ENCODE peak calls at places on chromosomes 3 and 15, in eight cellular contexts. One of them, this sample, is unnamed.

GRCh38 chr3:136476280-136476679 is 226.1 kb downstream of the PCCB start:
- DNase-seq in uterus: no peak
- DNase-seq in heart left ventricle: no peak
- DNase-seq in progenitor cell of endocrine pancreas: no peak
- DNase-seq in glutamatergic neuron: no peak
- DNase-seq in fibroblast of lung: no peak
- DNase-seq in WTC11: no peak
- DNase-seq in lower leg skin: no peak
- DNase-seq in this sample: no peak

GRCh38 chr3:148884261-148884660 is 19.2 kb downstream of the CPA3 start:
- DNase-seq in progenitor cell of endocrine pancreas: no peak
- DNase-seq in glutamatergic neuron: no peak
- DNase-seq in heart left ventricle: no peak
- DNase-seq in uterus: no peak
- DNase-seq in fibroblast of lung: no peak
- DNase-seq in lower leg skin: no peak
- DNase-seq in WTC11: no peak
- DNase-seq in this sample: no peak

GRCh38 chr3:111715911-111716523 is 120.9 kb upstream of the ZBED2 start:
- DNase-seq in progenitor cell of endocrine pancreas: no peak
- DNase-seq in fibroblast of lung: peak
- DNase-seq in uterus: peak
- DNase-seq in glutamatergic neuron: peak
- DNase-seq in WTC11: peak
- DNase-seq in heart left ventricle: peak
- DNase-seq in lower leg skin: no peak
- DNase-seq in this sample: peak

GRCh38 chr3:124599779-124600693 is 130.2 kb upstream of the UMPS start:
- DNase-seq in glutamatergic neuron: no peak
- DNase-seq in lower leg skin: no peak
- DNase-seq in uterus: no peak
- DNase-seq in fibroblast of lung: peak
- DNase-seq in progenitor cell of endocrine pancreas: no peak
- DNase-seq in heart left ventricle: peak
- DNase-seq in WTC11: no peak
- DNase-seq in this sample: no peak

GRCh38 chr3:108493862-108494261 is 16.5 kb downstream of the MYH15 start:
- DNase-seq in lower leg skin: no peak
- DNase-seq in progenitor cell of endocrine pancreas: no peak
- DNase-seq in heart left ventricle: no peak
- DNase-seq in uterus: no peak
- DNase-seq in WTC11: peak
- DNase-seq in fibroblast of lung: no peak
- DNase-seq in glutamatergic neuron: no peak
- DNase-seq in this sample: no peak

GRCh38 chr3:43203022-43203421 is 83.3 kb upstream of the SNRK start:
- DNase-seq in heart left ventricle: no peak
- DNase-seq in glutamatergic neuron: no peak
- DNase-seq in lower leg skin: no peak
- DNase-seq in WTC11: no peak
- DNase-seq in progenitor cell of endocrine pancreas: no peak
- DNase-seq in uterus: no peak
- DNase-seq in fibroblast of lung: no peak
- DNase-seq in this sample: no peak

GRCh38 chr3:130758624-130759023 is 12.0 kb upstream of the PIK3R4 start:
- DNase-seq in progenitor cell of endocrine pancreas: no peak
- DNase-seq in fibroblast of lung: no peak
- DNase-seq in uterus: no peak
- DNase-seq in WTC11: no peak
- DNase-seq in heart left ventricle: no peak
- DNase-seq in lower leg skin: no peak
- DNase-seq in glutamatergic neuron: no peak
- DNase-seq in this sample: no peak

GRCh38 chr3:188396251-188396650 is 242.3 kb downstream of the LPP start:
- DNase-seq in progenitor cell of endocrine pancreas: no peak
- DNase-seq in uterus: no peak
- DNase-seq in heart left ventricle: no peak
- DNase-seq in lower leg skin: no peak
- DNase-seq in WTC11: no peak
- DNase-seq in glutamatergic neuron: no peak
- DNase-seq in fibroblast of lung: no peak
- DNase-seq in this sample: no peak

GRCh38 chr3:55330355-55330754 is 156.8 kb downstream of the WNT5A start:
- DNase-seq in WTC11: no peak
- DNase-seq in progenitor cell of endocrine pancreas: no peak
- DNase-seq in lower leg skin: no peak
- DNase-seq in uterus: peak
- DNase-seq in heart left ventricle: no peak
- DNase-seq in fibroblast of lung: peak
- DNase-seq in glutamatergic neuron: no peak
- DNase-seq in this sample: no peak

GRCh38 chr15:40844543-40844981 is 714 bp downstream of the SPINT1 start:
- DNase-seq in WTC11: peak
- DNase-seq in heart left ventricle: peak
- DNase-seq in lower leg skin: no peak
- DNase-seq in uterus: no peak
- DNase-seq in progenitor cell of endocrine pancreas: peak
- DNase-seq in fibroblast of lung: peak
- DNase-seq in glutamatergic neuron: peak
- DNase-seq in this sample: no peak

GRCh38 chr15:69719527-69719926 is 266.9 kb downstream of the RPLP1 start:
- DNase-seq in WTC11: no peak
- DNase-seq in heart left ventricle: no peak
- DNase-seq in glutamatergic neuron: no peak
- DNase-seq in fibroblast of lung: peak
- DNase-seq in progenitor cell of endocrine pancreas: no peak
- DNase-seq in lower leg skin: no peak
- DNase-seq in uterus: no peak
- DNase-seq in this sample: no peak

GRCh38 chr3:121942116-121942786 is 48.0 kb downstream of the SLC15A2 start:
- DNase-seq in WTC11: no peak
- DNase-seq in glutamatergic neuron: no peak
- DNase-seq in uterus: no peak
- DNase-seq in lower leg skin: no peak
- DNase-seq in progenitor cell of endocrine pancreas: no peak
- DNase-seq in fibroblast of lung: no peak
- DNase-seq in heart left ventricle: no peak
- DNase-seq in this sample: no peak

GRCh38 chr3:95237783-95238182 is 1174.9 kb downstream of the NSUN3 start:
- DNase-seq in glutamatergic neuron: no peak
- DNase-seq in progenitor cell of endocrine pancreas: no peak
- DNase-seq in WTC11: no peak
- DNase-seq in heart left ventricle: no peak
- DNase-seq in lower leg skin: no peak
- DNase-seq in fibroblast of lung: no peak
- DNase-seq in uterus: no peak
- DNase-seq in this sample: no peak
- TF ChIP-seq CTCF in glutamatergic neuron: no peak
- TF ChIP-seq CTCF in progenitor cell of endocrine pancreas: no peak
- TF ChIP-seq CTCF in WTC11: no peak
- TF ChIP-seq CTCF in heart left ventricle: no peak
- TF ChIP-seq CTCF in lower leg skin: no peak
- TF ChIP-seq CTCF in fibroblast of lung: no peak
- TF ChIP-seq CTCF in uterus: no peak
- TF ChIP-seq CTCF in this sample: no peak

GRCh38 chr3:83048556-83048955 is 1287.1 kb upstream of the GBE1 start:
- DNase-seq in WTC11: no peak
- DNase-seq in glutamatergic neuron: no peak
- DNase-seq in progenitor cell of endocrine pancreas: no peak
- DNase-seq in heart left ventricle: no peak
- DNase-seq in lower leg skin: no peak
- DNase-seq in uterus: no peak
- DNase-seq in fibroblast of lung: no peak
- DNase-seq in this sample: no peak
- TF ChIP-seq CTCF in WTC11: no peak
- TF ChIP-seq CTCF in glutamatergic neuron: no peak
- TF ChIP-seq CTCF in progenitor cell of endocrine pancreas: no peak
- TF ChIP-seq CTCF in heart left ventricle: no peak
- TF ChIP-seq CTCF in lower leg skin: no peak
- TF ChIP-seq CTCF in uterus: no peak
- TF ChIP-seq CTCF in fibroblast of lung: no peak
- TF ChIP-seq CTCF in this sample: no peak

GRCh38 chr3:143707848-143708247 is 140.4 kb downstream of the SLC9A9 start:
- DNase-seq in progenitor cell of endocrine pancreas: no peak
- DNase-seq in fibroblast of lung: peak
- DNase-seq in uterus: no peak
- DNase-seq in lower leg skin: no peak
- DNase-seq in heart left ventricle: no peak
- DNase-seq in WTC11: no peak
- DNase-seq in glutamatergic neuron: no peak
- DNase-seq in this sample: no peak
- TF ChIP-seq CTCF in progenitor cell of endocrine pancreas: no peak
- TF ChIP-seq CTCF in fibroblast of lung: no peak
- TF ChIP-seq CTCF in uterus: no peak
- TF ChIP-seq CTCF in lower leg skin: no peak
- TF ChIP-seq CTCF in heart left ventricle: no peak
- TF ChIP-seq CTCF in WTC11: no peak
- TF ChIP-seq CTCF in glutamatergic neuron: peak
- TF ChIP-seq CTCF in this sample: no peak

GRCh38 chr15:88341653-88342052 is 85.1 kb upstream of the NTRK3 start:
- DNase-seq in heart left ventricle: no peak
- DNase-seq in progenitor cell of endocrine pancreas: no peak
- DNase-seq in lower leg skin: no peak
- DNase-seq in fibroblast of lung: no peak
- DNase-seq in WTC11: no peak
- DNase-seq in glutamatergic neuron: no peak
- DNase-seq in uterus: no peak
- DNase-seq in this sample: no peak

GRCh38 chr15:88334436-88334835 is 77.9 kb upstream of the NTRK3 start:
- DNase-seq in uterus: no peak
- DNase-seq in lower leg skin: no peak
- DNase-seq in WTC11: no peak
- DNase-seq in fibroblast of lung: peak
- DNase-seq in glutamatergic neuron: no peak
- DNase-seq in progenitor cell of endocrine pancreas: no peak
- DNase-seq in heart left ventricle: no peak
- DNase-seq in this sample: no peak

GRCh38 chr15:88335074-88335473 is 78.5 kb upstream of the NTRK3 start:
- DNase-seq in glutamatergic neuron: no peak
- DNase-seq in WTC11: no peak
- DNase-seq in progenitor cell of endocrine pancreas: no peak
- DNase-seq in fibroblast of lung: no peak
- DNase-seq in uterus: no peak
- DNase-seq in lower leg skin: no peak
- DNase-seq in heart left ventricle: no peak
- DNase-seq in this sample: no peak

GRCh38 chr15:88342666-88343065 is 86.1 kb upstream of the NTRK3 start:
- DNase-seq in lower leg skin: no peak
- DNase-seq in glutamatergic neuron: no peak
- DNase-seq in uterus: no peak
- DNase-seq in fibroblast of lung: peak
- DNase-seq in progenitor cell of endocrine pancreas: no peak
- DNase-seq in WTC11: no peak
- DNase-seq in heart left ventricle: no peak
- DNase-seq in this sample: no peak

DNA sequence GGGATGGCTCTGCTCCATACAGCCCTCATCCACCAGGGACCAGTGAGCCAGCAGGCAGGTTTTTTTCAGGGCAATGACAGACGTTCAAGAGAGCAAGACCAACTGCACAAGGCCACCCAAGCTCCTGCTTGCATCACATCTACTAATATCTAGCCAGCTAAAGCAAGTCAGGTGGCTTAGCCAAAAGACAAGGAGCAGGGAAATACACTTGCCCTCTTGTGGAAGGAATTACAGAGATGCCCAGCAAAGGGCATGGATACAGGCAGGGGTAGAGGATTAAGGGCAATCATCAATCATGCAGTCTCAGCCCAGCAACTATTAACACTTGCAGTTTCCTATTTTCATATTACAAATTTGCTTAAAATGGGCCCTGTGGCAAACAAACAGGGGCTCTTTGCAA is 81.5 kb upstream of the NTRK3 start:
- DNase-seq in heart left ventricle: no peak
- DNase-seq in uterus: no peak
- DNase-seq in glutamatergic neuron: no peak
- DNase-seq in fibroblast of lung: no peak
- DNase-seq in WTC11: no peak
- DNase-seq in progenitor cell of endocrine pancreas: no peak
- DNase-seq in lower leg skin: no peak
- DNase-seq in this sample: no peak
- TF ChIP-seq CTCF in heart left ventricle: no peak
- TF ChIP-seq CTCF in uterus: no peak
- TF ChIP-seq CTCF in glutamatergic neuron: no peak
- TF ChIP-seq CTCF in fibroblast of lung: no peak
- TF ChIP-seq CTCF in WTC11: no peak
- TF ChIP-seq CTCF in progenitor cell of endocrine pancreas: peak
- TF ChIP-seq CTCF in lower leg skin: no peak
- TF ChIP-seq CTCF in this sample: no peak

DNA sequence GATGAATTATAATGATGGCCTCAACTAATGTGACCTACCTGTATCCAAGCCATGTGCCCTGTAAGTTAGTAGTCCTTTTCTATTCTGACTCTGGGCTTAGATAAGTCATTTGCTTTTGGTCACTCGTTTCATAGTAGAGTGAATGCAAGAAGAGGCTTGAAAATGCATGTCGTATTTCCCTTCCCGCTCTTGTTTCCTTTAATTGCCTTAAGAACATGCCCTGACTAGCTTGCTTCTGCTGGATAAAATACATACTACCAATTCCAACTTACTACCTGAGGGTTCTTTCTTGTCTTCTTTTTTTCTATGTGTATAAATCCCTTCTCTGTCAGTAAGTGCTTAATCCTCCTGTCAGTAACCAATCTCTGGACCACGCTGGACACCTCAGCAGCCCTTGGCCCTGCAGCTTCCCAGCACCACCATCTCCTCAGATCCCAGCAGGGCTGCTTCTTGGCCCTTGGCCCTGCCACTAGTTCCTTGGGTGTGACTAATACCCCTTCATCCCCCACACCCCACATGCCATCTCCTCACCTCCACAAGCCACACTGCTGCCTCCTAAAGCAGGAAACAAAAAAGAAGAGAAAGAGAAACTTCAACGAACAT is 771.7 kb downstream of the IGSF11 start:
- DNase-seq in heart left ventricle: no peak
- DNase-seq in fibroblast of lung: no peak
- DNase-seq in progenitor cell of endocrine pancreas: no peak
- DNase-seq in WTC11: no peak
- DNase-seq in uterus: no peak
- DNase-seq in glutamatergic neuron: no peak
- DNase-seq in lower leg skin: no peak
- DNase-seq in this sample: no peak
- TF ChIP-seq CTCF in heart left ventricle: no peak
- TF ChIP-seq CTCF in fibroblast of lung: no peak
- TF ChIP-seq CTCF in progenitor cell of endocrine pancreas: no peak
- TF ChIP-seq CTCF in WTC11: no peak
- TF ChIP-seq CTCF in uterus: no peak
- TF ChIP-seq CTCF in glutamatergic neuron: no peak
- TF ChIP-seq CTCF in lower leg skin: no peak
- TF ChIP-seq CTCF in this sample: no peak

GRCh38 chr3:72938471-72939265 is 50.8 kb downstream of the GXYLT2 start:
- DNase-seq in fibroblast of lung: peak
- DNase-seq in progenitor cell of endocrine pancreas: no peak
- DNase-seq in heart left ventricle: peak
- DNase-seq in uterus: peak
- DNase-seq in glutamatergic neuron: no peak
- DNase-seq in lower leg skin: peak
- DNase-seq in WTC11: no peak
- DNase-seq in this sample: peak
- TF ChIP-seq CTCF in fibroblast of lung: peak
- TF ChIP-seq CTCF in progenitor cell of endocrine pancreas: peak
- TF ChIP-seq CTCF in heart left ventricle: peak
- TF ChIP-seq CTCF in uterus: peak
- TF ChIP-seq CTCF in glutamatergic neuron: peak
- TF ChIP-seq CTCF in lower leg skin: no peak
- TF ChIP-seq CTCF in WTC11: no peak
- TF ChIP-seq CTCF in this sample: peak